ENCODE peak calls at places on chromosomes 16 and 17, in seven cellular contexts. Q is amniotic stem cell; W is activated naive CD4-positive, alpha-beta T cell treated with Interleukin-2 at 50 U/mL for 16 hours; U is C1 segment of cervical spinal cord; F is GM19239; X is ELF-1; D is NCI-H146. P is an unnamed sample.

GRCh38 chr17:16419929-16420271 is 4.5 kb downstream of the TRPV2 start:
- DNase-seq in Q (no peak), X (no peak), D (no peak), U (no peak), W (peak; percentile 57), F (no peak), P (no peak)

GRCh38 chr16:20314575-20314974 is 12.7 kb downstream of the GP2 start:
- DNase-seq in Q (no peak), D (no peak), X (no peak), U (no peak), F (no peak), W (no peak), P (no peak)

GRCh38 chr16:88789593-88789992 is 4.6 kb upstream of the PIEZO1 start:
- DNase-seq in Q (no peak), W (no peak), X (no peak), F (no peak), U (peak; percentile 16), D (no peak), P (peak; percentile 22)

GRCh38 chr16:89697161-89697615 is 4.3 kb downstream of the SPATA2L start:
- DNase-seq in F (no peak), X (no peak), W (no peak), U (no peak), D (no peak), Q (no peak), P (no peak)

GRCh38 chr16:64455275-64455674 is 666.6 kb downstream of the CDH11 start:
- DNase-seq in Q (no peak), D (peak; percentile 19), X (no peak), W (no peak), U (no peak), F (no peak), P (no peak)

GRCh38 chr16:54266363-54266955 is 20.1 kb downstream of the IRX3 start:
- DNase-seq in W (no peak), Q (no peak), X (no peak), D (no peak), U (no peak), F (no peak), P (no peak)

GRCh38 chr16:1456951-1457350 is 12.6 kb upstream of the CCDC154 start:
- DNase-seq in F (no peak), D (no peak), W (no peak), X (no peak), U (no peak), Q (no peak), P (no peak)

GRCh38 chr16:4588961-4589360 is 25.7 kb downstream of the UBALD1 start:
- DNase-seq in X (no peak), D (no peak), Q (no peak), U (no peak), F (no peak), W (no peak), P (no peak)

GRCh38 chr16:85334718-85335583 is 222.7 kb upstream of the CIBAR2 start:
- DNase-seq in Q (no peak), X (peak; percentile 78), W (no peak), D (peak; percentile 73), F (no peak), U (no peak), P (no peak)

GRCh38 chr16:11632455-11632921 is 35.8 kb upstream of the SNN start:
- DNase-seq in W (no peak), X (no peak), U (peak; percentile 39), F (no peak), Q (peak; percentile 79), D (no peak), P (no peak)

P was measured in nucleus accumbens.